ENCODE peak calls at places on chromosomes 3 and 15, in nine cellular contexts. D is fibroblast of lung, B is PC-3, H is MM.1S, Q is GM12878, A is mammary epithelial cell, E is GM23248, J is neural progenitor cell, V is astrocyte. T is an unnamed sample. For H3K79me2, the result is how much of the 10 kb centered on the place peaks cover.

GRCh38 chr3:10653241-10653640 is 147.9 kb upstream of the ATP2B2 start:
- DNase-seq in D (no peak), B (no peak), H (no peak), Q (no peak), A (no peak), E (no peak), J (no peak), V (no peak), T (no peak)

GRCh38 chr3:184761120-184761841 is 49.4 kb upstream of the MAGEF1 start:
- DNase-seq in D (peak), B (no peak), H (no peak), Q (no peak), A (no peak), E (peak), J (no peak), V (peak), T (no peak)

GRCh38 chr3:183815951-183816475 is 9.4 kb downstream of the MAP6D1 start:
- DNase-seq in D (no peak), B (no peak), H (peak), Q (no peak), A (no peak), E (no peak), J (no peak), V (no peak), T (no peak)

GRCh38 chr15:74821091-74821789 is 5.2 kb upstream of the CPLX3 start:
- DNase-seq in D (no peak), B (no peak), H (peak), Q (peak), A (peak), E (peak), J (peak), V (no peak), T (no peak)

GRCh38 chr15:101394654-101395053 is 94.9 kb downstream of the PCSK6 start:
- DNase-seq in D (no peak), B (no peak), H (no peak), Q (no peak), A (no peak), E (no peak), J (no peak), V (no peak), T (no peak)

GRCh38 chr3:146277953-146278631 is 27.2 kb upstream of the PLSCR4 start:
- DNase-seq in D (peak), B (peak), H (no peak), Q (no peak), A (peak), E (peak), J (no peak), V (peak), T (no peak)

GRCh38 chr3:195366200-195366910 is 76.5 kb downstream of the ACAP2 start:
- DNase-seq in D (no peak), B (no peak), H (no peak), Q (no peak), A (no peak), E (peak), J (no peak), V (no peak), T (no peak)

GRCh38 chr3:129602730-129603560 is 3.5 kb downstream of the PLXND1 start:
- DNase-seq in D (peak), B (peak), H (no peak), Q (no peak), A (no peak), E (peak), J (peak), V (peak), T (peak)

GRCh38 chr15:72105111-72105510 is 12.8 kb downstream of the MYO9A start:
- DNase-seq in D (no peak), B (no peak), H (no peak), Q (no peak), A (no peak), E (no peak), J (no peak), V (no peak), T (no peak)

GRCh38 chr15:72315706-72316370 is 4.1 kb downstream of the CELF6 start:
- DNase-seq in D (no peak), B (no peak), H (no peak), Q (no peak), A (no peak), E (no peak), J (no peak), V (no peak), T (no peak)

GRCh38 chr3:147394168-147394941 is 12.0 kb downstream of the ZIC4 start:
- DNase-seq in D (no peak), B (no peak), H (no peak), Q (no peak), A (no peak), E (peak), J (peak), V (no peak), T (no peak)
- TF ChIP-seq EZH2 in D (no peak), B (no peak), H (no peak), Q (no peak), A (no peak), E (no peak), J (peak), V (no peak), T (no peak)

DNA sequence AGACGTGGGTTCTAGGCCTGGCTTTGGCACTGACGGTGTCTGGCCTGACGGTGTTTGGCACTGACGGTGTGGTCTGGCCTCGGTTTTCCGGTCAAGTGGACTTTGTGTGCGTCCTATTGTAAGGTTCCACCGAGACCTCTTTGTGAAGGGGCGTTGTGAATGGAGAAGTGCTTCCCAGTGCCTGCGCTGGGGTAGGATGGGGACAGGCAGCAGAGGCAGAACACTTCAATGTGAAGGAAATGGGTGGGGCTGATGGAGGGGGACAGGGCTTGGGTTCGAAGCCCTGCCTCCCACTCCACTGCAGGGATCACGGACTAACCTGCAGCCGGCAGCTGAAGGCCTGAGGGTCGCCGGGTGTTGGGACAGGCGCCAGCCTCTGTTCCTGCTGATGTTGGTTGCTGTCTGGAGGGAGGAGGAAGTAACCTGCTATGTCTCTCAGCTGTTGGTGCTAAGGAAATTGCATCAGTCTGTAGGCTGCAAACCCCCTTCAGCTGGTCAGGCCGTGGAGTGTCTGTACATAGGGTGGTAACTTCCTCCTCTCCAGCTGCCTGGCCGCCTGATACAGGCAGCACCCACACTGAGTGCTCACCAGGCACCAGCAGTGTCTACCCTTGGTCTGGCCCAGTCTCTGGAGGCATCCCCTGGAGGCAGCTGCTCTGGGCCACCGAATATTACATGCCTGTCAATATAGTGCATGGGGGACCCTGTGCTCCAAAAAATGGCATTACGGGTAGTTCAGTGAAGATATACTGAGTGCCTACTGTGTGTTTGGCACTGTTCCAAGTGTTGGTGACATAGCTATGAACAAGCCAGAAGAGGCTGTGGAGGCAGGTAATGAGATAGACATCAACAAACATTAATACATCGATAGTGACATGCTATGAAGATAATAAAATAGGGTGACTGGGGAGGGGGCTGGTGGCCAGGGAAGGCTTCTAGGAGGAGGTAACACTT is 1.1 kb downstream of the TM6SF1 start:
- DNase-seq in D (no peak), B (no peak), H (no peak), Q (peak), A (no peak), E (peak), J (no peak), V (no peak), T (no peak)
- H2AFZ ChIP-seq in D (peak), B (no peak), H (no peak), Q (peak), A (no peak), E (no peak), J (no peak), V (peak), T (no peak)

GRCh38 chr3:48084929-48085328 is 68.7 kb upstream of the MAP4 start:
- DNase-seq in D (no peak), B (no peak), H (no peak), Q (peak), A (no peak), E (peak), J (no peak), V (no peak), T (no peak)

GRCh38 chr3:48086736-48087470 is 70.7 kb upstream of the MAP4 start:
- DNase-seq in D (peak), B (peak), H (no peak), Q (no peak), A (peak), E (peak), J (no peak), V (peak), T (no peak)

GRCh38 chr3:48088749-48089466 is 72.7 kb upstream of the MAP4 start:
- DNase-seq in D (peak), B (peak), H (peak), Q (peak), A (peak), E (peak), J (peak), V (peak), T (peak)

GRCh38 chr3:48090166-48090939 is 74.1 kb upstream of the MAP4 start:
- DNase-seq in D (peak), B (peak), H (no peak), Q (no peak), A (no peak), E (no peak), J (no peak), V (no peak), T (no peak)

GRCh38 chr3:48088056-48088748 is 72.0 kb upstream of the MAP4 start:
- DNase-seq in D (peak), B (no peak), H (no peak), Q (no peak), A (no peak), E (peak), J (peak), V (peak), T (no peak)
- H3K79me2 ChIP-seq in D (under half), B (half or more), H (half or more), Q (half or more), A (half or more), E (half or more), J (half or more), V (half or more), T (half or more)

GRCh38 chr15:20646529-20647142 is 105.0 kb upstream of the GOLGA6L6 start:
- DNase-seq in D (no peak), B (no peak), H (peak), Q (no peak), A (no peak), E (no peak), J (no peak), V (no peak), T (peak)
- TF ChIP-seq EZH2 in D (no peak), B (no peak), H (no peak), Q (no peak), A (no peak), E (no peak), J (no peak), V (no peak), T (no peak)

GRCh38 chr3:140394488-140395133 is 283.3 kb upstream of the TRIM42 start:
- DNase-seq in D (peak), B (no peak), H (no peak), Q (no peak), A (peak), E (no peak), J (no peak), V (peak), T (no peak)

GRCh38 chr3:140395134-140396075 is 282.5 kb upstream of the TRIM42 start:
- DNase-seq in D (no peak), B (no peak), H (no peak), Q (no peak), A (no peak), E (no peak), J (no peak), V (no peak), T (no peak)

GRCh38 chr3:140388525-140388924 is 289.3 kb upstream of the TRIM42 start:
- DNase-seq in D (no peak), B (no peak), H (no peak), Q (no peak), A (no peak), E (no peak), J (no peak), V (no peak), T (no peak)

GRCh38 chr3:140387244-140387643 is 290.6 kb upstream of the TRIM42 start:
- DNase-seq in D (no peak), B (no peak), H (no peak), Q (no peak), A (no peak), E (no peak), J (no peak), V (no peak), T (no peak)

GRCh38 chr3:140391041-140391440 is 286.8 kb upstream of the TRIM42 start:
- DNase-seq in D (no peak), B (no peak), H (no peak), Q (no peak), A (no peak), E (no peak), J (no peak), V (no peak), T (no peak)
- H2AFZ ChIP-seq in D (no peak), B (no peak), H (no peak), Q (no peak), A (no peak), E (no peak), J (peak), V (no peak), T (no peak)

DNA sequence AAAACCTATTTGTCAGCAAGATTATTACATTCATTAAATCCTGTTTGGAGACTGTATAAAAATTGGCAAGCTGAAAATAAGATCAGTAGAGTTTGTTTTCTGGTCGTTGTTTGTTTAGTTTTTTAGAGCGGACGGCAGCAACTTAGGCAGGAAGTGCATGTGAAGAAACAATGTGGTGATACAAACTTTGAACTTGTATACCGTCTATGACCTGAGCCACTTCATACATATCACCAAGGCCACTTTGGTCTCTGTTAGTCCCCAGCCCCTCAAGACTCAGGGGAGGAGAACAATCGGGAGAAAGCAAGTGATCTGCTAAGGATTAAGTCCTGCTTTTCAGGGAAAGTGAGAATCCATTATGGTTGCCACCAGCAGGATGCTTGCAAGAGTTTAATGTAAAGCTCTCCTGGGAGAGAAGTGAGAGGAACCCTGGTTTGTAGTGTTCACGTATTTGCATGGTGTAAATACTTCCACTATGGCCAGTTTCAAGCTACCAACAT is 31.1 kb downstream of the RASGRP1 start:
- DNase-seq in D (no peak), B (no peak), H (no peak), Q (no peak), A (no peak), E (no peak), J (no peak), V (no peak), T (no peak)
- H3K79me2 ChIP-seq in D (under half), B (under half), H (under half), Q (under half), A (under half), E (under half), J (under half), V (under half), T (under half)

GRCh38 chr3:196800742-196801141 is 61.1 kb downstream of the PAK2 start:
- DNase-seq in D (no peak), B (no peak), H (no peak), Q (no peak), A (no peak), E (no peak), J (no peak), V (no peak), T (no peak)
- TF ChIP-seq EZH2 in D (no peak), B (no peak), H (no peak), Q (no peak), A (no peak), E (no peak), J (no peak), V (no peak), T (no peak)